ENCODE peak calls at places on chromosomes 2 and 18, in five cellular contexts. C is stomach, G is GM12891, F is transverse colon, I is suprapubic skin. S is an unnamed sample.
A peak's percentile ranks its signal among the peaks of the same experiment; 100 is the strongest.

GRCh38 chr2:85561280-85562212 is at the start of gene GGCX:
- DNase-seq in C (peak; percentile 96), G (peak; percentile 88), F (peak; percentile 97), I (peak; percentile 97), S (peak; percentile 98)

GRCh38 chr2:215940645-215941184 is 72.6 kb downstream of the MREG start:
- DNase-seq in C (no peak), G (no peak), F (no peak), I (no peak), S (no peak)

GRCh38 chr2:19738707-19739106 is 163.1 kb downstream of the TTC32 start:
- DNase-seq in C (no peak), G (no peak), F (peak; percentile 18), I (peak; percentile 89), S (no peak)

GRCh38 chr2:230712443-230713330 is at the start of gene CAB39:
- DNase-seq in C (peak; percentile 90), G (peak; percentile 83), F (peak; percentile 91), I (peak; percentile 91), S (peak; percentile 94)

GRCh38 chr2:102677219-102678215 is 58.2 kb downstream of the SLC9A2 start:
- DNase-seq in C (no peak), G (no peak), F (no peak), I (no peak), S (no peak)

GRCh38 chr2:7927694-7928093 is 754.2 kb upstream of the ID2 start:
- DNase-seq in C (no peak), G (no peak), F (no peak), I (no peak), S (no peak)

GRCh38 chr18:23556145-23556780 is 30.0 kb downstream of the NPC1 start:
- DNase-seq in C (no peak), G (no peak), F (no peak), I (no peak), S (no peak)

GRCh38 chr2:39068757-39069515 is 51.9 kb downstream of the SOS1 start:
- DNase-seq in C (no peak), G (no peak), F (no peak), I (no peak), S (no peak)

DNA sequence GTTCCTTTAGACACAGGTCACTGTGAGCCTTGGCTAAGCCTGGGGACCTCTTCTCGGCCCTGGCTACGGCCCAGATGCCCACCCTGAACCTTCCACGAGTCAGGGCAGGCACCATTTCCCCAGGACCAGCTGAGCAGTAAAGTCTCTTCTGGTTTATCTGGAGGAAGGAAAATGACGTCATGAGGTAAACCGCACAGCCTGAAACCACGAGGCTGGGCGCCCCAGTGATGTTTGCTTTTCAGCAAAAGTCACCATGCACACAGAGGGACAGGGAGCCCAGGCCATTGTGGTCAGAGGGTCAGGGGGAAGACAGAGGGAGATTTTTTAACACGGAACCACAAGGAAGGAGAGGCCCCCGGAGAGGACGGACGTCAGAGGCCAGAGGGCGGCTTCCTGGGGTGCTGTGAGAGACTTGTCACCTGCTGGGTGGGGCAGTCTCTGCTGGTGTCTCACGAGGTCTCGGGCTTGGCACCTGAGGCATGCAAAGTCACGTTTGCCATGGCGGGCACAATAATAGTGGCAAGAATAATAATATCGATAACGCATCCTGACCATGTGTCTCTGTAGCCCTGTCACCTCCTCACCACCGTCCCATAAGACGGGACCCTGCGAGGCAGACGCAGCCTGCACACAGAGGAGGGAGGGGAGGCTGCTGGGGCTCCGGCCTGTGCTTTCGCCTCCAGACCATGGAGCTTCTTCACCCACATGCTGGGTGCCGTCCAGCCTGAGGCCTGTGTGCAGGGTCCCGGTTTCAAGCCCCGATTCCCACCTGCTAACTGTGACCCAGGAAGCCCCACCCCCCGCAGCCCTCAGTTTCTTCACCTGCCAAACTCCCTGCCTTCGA is 33.2 kb upstream of the FOSL2 start:
- DNase-seq in C (peak; percentile 84), G (peak; percentile 62), F (peak; percentile 73), I (no peak), S (no peak)
- TF ChIP-seq POLR2AphosphoS5 in C (peak; percentile 75), G (no peak), F (no peak), I (no peak), S (no peak)

GRCh38 chr2:172230783-172231446 is 128.2 kb upstream of the DLX2 start:
- DNase-seq in C (no peak), G (no peak), F (no peak), I (no peak), S (no peak)

GRCh38 chr2:172227719-172228118 is 125.0 kb upstream of the DLX2 start:
- DNase-seq in C (no peak), G (no peak), F (no peak), I (no peak), S (no peak)

GRCh38 chr2:172230301-172230700 is 127.6 kb upstream of the DLX2 start:
- DNase-seq in C (no peak), G (no peak), F (no peak), I (no peak), S (no peak)

GRCh38 chr2:172228177-172228785 is 125.6 kb upstream of the DLX2 start:
- DNase-seq in C (no peak), G (no peak), F (no peak), I (no peak), S (no peak)

GRCh38 chr2:172229125-172229524 is 126.4 kb upstream of the DLX2 start:
- DNase-seq in C (peak; percentile 51), G (no peak), F (no peak), I (no peak), S (no peak)
- TF ChIP-seq POLR2AphosphoS5 in C (no peak), G (no peak), F (no peak), I (no peak), S (no peak)

DNA sequence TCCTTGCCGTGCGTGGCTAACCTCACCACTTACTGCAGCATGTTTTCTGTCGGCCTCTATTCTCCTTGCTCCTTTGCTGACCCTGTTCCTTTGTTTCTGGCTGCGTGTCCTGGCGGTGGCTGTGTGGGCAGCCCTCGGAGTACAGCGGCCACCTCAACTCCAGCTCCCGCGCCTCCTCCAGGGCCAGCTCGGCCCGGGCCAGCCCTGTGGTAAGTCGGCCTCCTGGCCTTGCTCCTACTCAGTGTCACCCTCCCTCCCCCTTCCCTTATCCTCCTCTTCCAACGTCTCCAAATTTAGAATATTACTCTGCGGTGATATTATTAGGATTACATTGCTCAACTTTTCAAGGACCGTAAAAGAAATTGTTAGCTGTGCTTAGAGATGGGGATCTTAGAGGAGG is 59.5 kb upstream of the RBM44 start:
- DNase-seq in C (no peak), G (no peak), F (no peak), I (no peak), S (no peak)
- TF ChIP-seq POLR2AphosphoS5 in C (no peak), G (no peak), F (peak; percentile 50), I (no peak), S (peak; percentile 81)

GRCh38 chr2:22800422-22800821 is 584.6 kb upstream of the KLHL29 start:
- DNase-seq in C (no peak), G (no peak), F (no peak), I (no peak), S (no peak)
- TF ChIP-seq POLR2AphosphoS5 in C (no peak), G (no peak), F (no peak), I (no peak), S (no peak)

GRCh38 chr2:108058575-108059137 is 72.3 kb downstream of the SLC5A7 start:
- DNase-seq in C (no peak), G (no peak), F (no peak), I (no peak), S (no peak)

DNA sequence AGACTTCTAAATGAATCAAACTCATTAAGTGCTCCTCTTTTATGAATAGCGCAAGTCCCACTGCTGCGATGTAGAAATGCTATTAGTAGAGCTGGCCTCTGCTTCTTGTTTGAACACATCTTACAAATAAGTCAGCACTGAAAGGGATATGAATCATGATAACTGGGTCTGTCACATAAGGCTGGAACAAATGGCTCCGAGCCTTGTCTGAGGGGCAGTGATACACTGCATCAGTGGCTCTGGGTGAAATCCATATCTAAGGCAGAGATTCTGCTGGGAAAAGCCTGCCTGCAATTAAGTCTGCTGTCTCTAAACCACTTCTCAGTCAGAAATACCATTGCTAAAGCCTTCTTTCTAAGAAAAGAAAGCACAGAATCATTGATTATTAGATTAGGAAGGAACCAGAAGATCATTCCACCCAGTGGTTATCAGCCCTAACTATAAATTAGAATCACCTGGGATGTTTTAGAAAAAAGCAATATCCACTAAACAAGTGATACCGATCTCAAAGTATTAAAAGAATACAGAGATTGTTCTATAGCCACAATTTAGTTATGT is 75.2 kb downstream of the SLC5A7 start:
- DNase-seq in C (no peak), G (no peak), F (no peak), I (no peak), S (no peak)
- TF ChIP-seq POLR2AphosphoS5 in C (no peak), G (no peak), F (no peak), I (no peak), S (no peak)

GRCh38 chr2:43269074-43269572 is 42.7 kb upstream of the ZFP36L2 start:
- DNase-seq in C (peak; percentile 59), G (no peak), F (peak; percentile 66), I (peak; percentile 95), S (peak; percentile 97)
- TF ChIP-seq POLR2AphosphoS5 in C (peak; percentile 61), G (no peak), F (peak; percentile 66), I (peak; percentile 89), S (peak; percentile 72)

GRCh38 chr18:78781601-78781960 is 198.0 kb upstream of the SALL3 start:
- DNase-seq in C (peak; percentile 17), G (no peak), F (no peak), I (peak; percentile 73), S (no peak)
- TF ChIP-seq POLR2AphosphoS5 in C (no peak), G (no peak), F (no peak), I (no peak), S (no peak)

GRCh38 chr2:37614061-37614802 is 57.2 kb downstream of the CDC42EP3 start:
- DNase-seq in C (no peak), G (no peak), F (peak; percentile 29), I (no peak), S (no peak)

GRCh38 chr2:37615808-37616673 is 55.4 kb downstream of the CDC42EP3 start:
- DNase-seq in C (peak; percentile 45), G (no peak), F (peak; percentile 47), I (no peak), S (no peak)

GRCh38 chr2:37617119-37617892 is 54.1 kb downstream of the CDC42EP3 start:
- DNase-seq in C (no peak), G (no peak), F (no peak), I (no peak), S (no peak)

GRCh38 chr2:37618326-37618725 is 53.1 kb downstream of the CDC42EP3 start:
- DNase-seq in C (no peak), G (no peak), F (no peak), I (no peak), S (no peak)

GRCh38 chr2:37616674-37616999 is 54.8 kb downstream of the CDC42EP3 start:
- DNase-seq in C (no peak), G (no peak), F (no peak), I (no peak), S (no peak)
- TF ChIP-seq POLR2AphosphoS5 in C (no peak), G (no peak), F (no peak), I (no peak), S (no peak)

DNA sequence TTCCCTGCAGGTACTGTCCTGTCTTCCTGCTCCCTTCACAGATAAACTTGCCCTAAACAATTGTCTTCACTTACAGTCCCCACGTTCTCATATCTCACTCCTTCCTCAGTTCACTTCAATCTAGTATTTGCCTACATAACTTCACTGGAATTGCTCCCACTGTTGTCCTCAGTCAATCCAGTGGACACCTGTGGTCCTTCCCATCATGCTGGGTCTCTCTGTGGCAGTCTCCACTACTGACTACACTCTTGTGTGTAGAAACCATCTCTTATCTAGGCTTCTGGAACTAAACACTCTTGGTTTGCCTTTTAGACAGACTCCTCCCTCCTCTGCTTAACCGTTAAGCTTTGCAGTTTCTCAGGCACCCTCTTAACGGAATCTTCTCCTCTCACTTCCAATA is 58.8 kb downstream of the COPS8 start:
- DNase-seq in C (no peak), G (no peak), F (no peak), I (no peak), S (peak; percentile 72)
- TF ChIP-seq POLR2AphosphoS5 in C (no peak), G (no peak), F (no peak), I (no peak), S (no peak)

S was measured in esophagus muscularis mucosa.